ENCODE peak calls at places on chromosomes 1 and 21, in six cellular contexts. S, Q, Y, O, C and G are unnamed samples.

GRCh38 chr1:162298266-162298665 is 78.4 kb downstream of the SPATA46 start:
- DNase-seq in S (no peak), Q (no peak), Y (no peak), O (no peak), C (no peak), G (no peak)

GRCh38 chr1:89762431-89762800 is 58.4 kb upstream of the LRRC8D start:
- DNase-seq in S (no peak), Q (peak; percentile 9), Y (no peak), O (peak; percentile 21), C (no peak), G (peak; percentile 20)

GRCh38 chr1:6348511-6349191 is 44.9 kb downstream of the ACOT7 start:
- DNase-seq in S (no peak), Q (no peak), Y (peak; percentile 32), O (no peak), C (peak; percentile 75), G (peak; percentile 85)

GRCh38 chr1:155103325-155103724 is 24.4 kb upstream of the EFNA1 start:
- DNase-seq in S (no peak), Q (no peak), Y (no peak), O (no peak), C (no peak), G (no peak)

GRCh38 chr21:32819702-32820101 is 48.1 kb upstream of the PAXBP1 start:
- DNase-seq in S (peak; percentile 93), Q (no peak), Y (peak; percentile 87), O (no peak), C (no peak), G (peak; percentile 80)

GRCh38 chr21:34700605-34701004 is 31.8 kb downstream of the CLIC6 start:
- DNase-seq in S (no peak), Q (no peak), Y (no peak), O (no peak), C (no peak), G (no peak)

GRCh38 chr21:29155118-29155932 is 24.9 kb downstream of the MAP3K7CL start:
- DNase-seq in S (peak; percentile 70), Q (no peak), Y (peak; percentile 62), O (no peak), C (peak; percentile 22), G (peak; percentile 94)

GRCh38 chr1:28917757-28918118 is 3.4 kb downstream of the EPB41 start:
- DNase-seq in S (no peak), Q (no peak), Y (no peak), O (no peak), C (no peak), G (no peak)

GRCh38 chr1:41925712-41926111 is 7.0 kb upstream of the HIVEP3 start:
- DNase-seq in S (peak; percentile 36), Q (no peak), Y (peak; percentile 13), O (no peak), C (no peak), G (no peak)

GRCh38 chr1:180800945-180801344 is 111.8 kb upstream of the KIAA1614 start:
- DNase-seq in S (no peak), Q (no peak), Y (no peak), O (no peak), C (no peak), G (no peak)

GRCh38 chr1:248924696-248925532 is 18.9 kb downstream of the PGBD2 start:
- DNase-seq in S (peak; percentile 63), Q (no peak), Y (peak; percentile 39), O (peak; percentile 95), C (peak; percentile 50), G (peak; percentile 55)

GRCh38 chr1:68049941-68050878 is at the start of gene DIRAS3:
- DNase-seq in S (peak; percentile 80), Q (no peak), Y (peak; percentile 60), O (peak; percentile 62), C (peak; percentile 54), G (peak; percentile 73)

GRCh38 chr1:56123421-56123820 is 455.9 kb downstream of the PLPP3 start:
- DNase-seq in S (peak; percentile 21), Q (no peak), Y (peak; percentile 74), O (no peak), C (no peak), G (peak; percentile 53)

GRCh38 chr1:153608742-153609584 is 4.0 kb downstream of the S100A16 start:
- DNase-seq in S (peak; percentile 82), Q (peak; percentile 33), Y (peak; percentile 95), O (no peak), C (peak; percentile 98), G (peak; percentile 93)

GRCh38 chr1:153609585-153609907 is 3.4 kb downstream of the S100A16 start:
- DNase-seq in S (no peak), Q (no peak), Y (no peak), O (no peak), C (no peak), G (no peak)

GRCh38 chr1:153606194-153606593 is 6.7 kb downstream of the S100A16 start:
- DNase-seq in S (no peak), Q (no peak), Y (no peak), O (no peak), C (no peak), G (no peak)

GRCh38 chr1:153607381-153607780 is 5.6 kb downstream of the S100A16 start:
- DNase-seq in S (no peak), Q (no peak), Y (no peak), O (no peak), C (no peak), G (no peak)

DNA sequence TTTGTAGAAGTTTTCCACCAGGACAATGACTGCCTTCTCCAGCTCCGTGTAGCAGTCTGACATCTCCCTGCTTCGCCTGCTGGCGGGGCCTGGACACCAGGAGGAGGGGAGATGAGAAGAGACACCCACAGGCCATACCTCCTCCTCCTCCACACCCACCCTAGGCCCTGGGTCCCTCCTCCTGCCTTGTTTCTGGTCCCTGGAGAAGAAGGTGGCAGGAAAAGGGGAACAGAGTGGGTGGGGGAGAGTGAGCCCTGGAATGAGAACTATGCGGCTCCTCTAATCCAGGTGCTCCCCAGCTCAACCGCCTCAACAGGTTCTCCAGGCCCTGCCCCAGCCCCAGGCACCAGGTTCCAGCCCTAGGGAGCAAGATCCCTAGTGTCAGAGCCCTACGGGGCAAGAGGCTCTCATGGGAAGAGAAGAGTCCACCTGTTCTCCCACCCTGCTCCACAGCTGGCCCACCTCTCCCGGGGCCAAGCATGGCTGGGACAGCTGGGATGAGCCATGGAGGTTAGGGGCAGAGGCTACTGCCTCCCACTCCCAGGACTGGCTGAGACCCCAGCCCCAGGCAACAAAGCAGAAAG is 4.8 kb downstream of the S100A16 start:
- DNase-seq in S (no peak), Q (no peak), Y (no peak), O (no peak), C (peak; percentile 62), G (no peak)
- H3K9ac ChIP-seq in S (peak overlapping the region; percentile 74), Q (no peak overlapping the region), Y (peak overlapping the region; percentile 80), O (no peak overlapping the region), C (peak overlapping the region; percentile 98), G (peak overlapping the region; percentile 87)

DNA sequence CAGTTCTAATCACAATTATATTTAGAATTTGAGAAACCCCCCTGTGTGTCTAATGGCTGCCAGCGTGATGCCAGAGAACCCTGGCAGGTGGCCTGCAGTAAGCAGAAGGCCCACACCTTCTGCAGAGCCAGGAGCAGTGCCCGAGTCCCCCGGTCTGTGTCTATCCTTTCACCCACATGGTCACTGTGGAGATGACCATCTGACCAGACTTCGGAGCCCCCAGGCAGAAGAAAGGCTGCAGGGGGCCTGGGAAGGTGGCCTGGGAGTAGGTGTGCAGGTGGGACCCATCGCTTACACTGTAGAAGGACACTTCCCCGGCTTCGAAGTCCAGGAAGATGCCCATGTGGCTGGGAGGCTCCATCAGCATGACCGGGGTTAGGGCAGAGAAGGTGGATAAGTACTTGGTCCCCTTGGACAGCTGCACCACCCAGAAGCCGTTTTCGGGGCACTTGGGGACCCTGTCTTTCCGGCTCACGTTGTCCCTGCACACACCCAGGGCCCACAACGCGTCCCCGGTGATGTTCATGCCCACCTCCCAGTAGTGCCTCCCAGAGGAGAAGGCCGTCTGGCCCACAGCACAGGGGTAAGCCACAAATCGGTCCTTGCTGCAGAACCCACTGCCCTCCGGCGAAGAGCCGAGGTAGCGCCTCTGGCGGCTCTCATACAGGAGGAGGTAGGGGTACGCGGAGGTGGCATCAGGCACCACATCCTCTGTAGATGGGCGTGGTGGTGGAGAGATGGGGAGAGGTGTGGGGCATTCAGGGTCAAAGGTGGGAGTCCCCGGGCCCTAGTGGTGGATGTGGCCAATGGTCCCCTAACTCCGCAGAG is 1.6 kb upstream of the TRIM11 start:
- DNase-seq in S (no peak), Q (no peak), Y (no peak), O (no peak), C (no peak), G (no peak)
- H3K9ac ChIP-seq in S (no peak overlapping the region), Q (no peak overlapping the region), Y (peak overlapping the region; percentile 3), O (no peak overlapping the region), C (no peak overlapping the region), G (peak overlapping the region; percentile 78)

GRCh38 chr1:173360478-173361063 is 116.6 kb upstream of the PRDX6 start:
- DNase-seq in S (no peak), Q (no peak), Y (no peak), O (no peak), C (no peak), G (no peak)

GRCh38 chr1:173356211-173356762 is 120.8 kb upstream of the PRDX6 start:
- DNase-seq in S (peak; percentile 10), Q (no peak), Y (peak; percentile 56), O (no peak), C (no peak), G (peak; percentile 86)

GRCh38 chr1:173353346-173353745 is 123.8 kb upstream of the PRDX6 start:
- DNase-seq in S (no peak), Q (no peak), Y (no peak), O (no peak), C (no peak), G (peak; percentile 23)

GRCh38 chr1:173354937-173355280 is 122.2 kb upstream of the PRDX6 start:
- DNase-seq in S (no peak), Q (no peak), Y (no peak), O (no peak), C (no peak), G (peak; percentile 84)

DNA sequence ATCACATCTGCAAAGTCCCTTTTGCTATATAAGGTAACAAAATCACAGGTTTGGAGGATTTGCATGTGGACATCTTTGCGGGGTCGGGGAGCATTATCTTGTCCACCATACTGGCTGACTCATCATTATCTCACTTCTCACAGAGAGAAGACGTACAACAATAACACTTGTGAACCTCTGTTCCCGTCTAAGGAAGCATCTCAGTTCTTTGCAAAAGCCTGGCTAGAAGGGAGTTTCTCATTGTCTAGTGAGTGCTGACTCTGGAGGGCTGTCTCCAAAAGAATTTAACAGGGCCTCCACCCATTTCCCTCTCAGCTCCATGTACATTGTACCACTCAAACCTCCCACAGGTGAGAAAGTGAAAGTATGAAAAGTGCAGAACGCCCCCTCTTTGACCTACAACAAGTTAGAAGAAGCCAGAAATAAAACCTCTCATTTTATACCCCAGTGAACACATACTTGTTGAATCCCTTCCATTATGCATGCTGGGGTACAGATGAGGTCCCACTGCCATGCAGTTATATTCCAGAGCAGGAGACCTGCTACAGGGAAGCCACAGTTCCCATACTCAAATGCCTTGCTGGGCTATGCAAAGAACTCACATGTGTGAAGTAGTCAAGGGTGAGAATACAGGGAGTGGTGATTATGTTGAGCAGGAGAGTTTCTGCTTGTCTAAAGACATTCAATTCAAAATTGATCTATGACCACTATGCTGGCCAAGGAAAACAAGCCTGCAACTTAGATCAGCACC is 121.7 kb upstream of the PRDX6 start:
- DNase-seq in S (no peak), Q (no peak), Y (no peak), O (no peak), C (no peak), G (peak; percentile 64)
- H3K9ac ChIP-seq in S (no peak overlapping the region), Q (no peak overlapping the region), Y (no peak overlapping the region), O (no peak overlapping the region), C (no peak overlapping the region), G (no peak overlapping the region)

DNA sequence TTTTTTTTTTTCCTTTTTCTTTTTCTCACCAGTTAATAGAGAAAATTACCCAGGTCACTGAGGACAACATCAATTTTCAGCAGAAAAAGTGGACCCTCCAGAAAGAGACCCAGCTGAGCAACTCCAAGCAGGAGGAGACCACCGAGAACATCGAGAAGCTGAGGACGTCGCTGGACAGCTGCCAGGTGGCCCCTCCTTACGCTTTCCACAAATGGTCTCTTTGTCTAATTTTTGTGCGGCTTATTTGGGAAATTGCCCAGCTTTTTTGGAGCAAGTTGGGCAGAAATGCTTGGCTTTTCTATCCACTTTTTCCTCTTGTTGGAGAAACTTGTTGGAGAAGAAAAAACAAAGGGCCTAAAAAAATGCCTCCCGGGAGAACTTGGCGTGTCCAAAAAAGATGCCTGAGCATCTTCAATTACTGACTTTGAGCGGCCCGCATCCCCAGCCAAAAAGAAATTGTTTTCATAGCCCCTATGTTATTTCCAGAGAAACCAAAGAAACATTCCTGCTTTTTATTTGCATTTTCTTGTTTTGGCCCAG is 81.3 kb downstream of the FHAD1 start:
- DNase-seq in S (no peak), Q (no peak), Y (no peak), O (no peak), C (no peak), G (no peak)
- H3K9ac ChIP-seq in S (no peak overlapping the region), Q (no peak overlapping the region), Y (no peak overlapping the region), O (no peak overlapping the region), C (peak overlapping the region; percentile 42), G (no peak overlapping the region)